ENCODE peak calls at places on chromosomes 12 and 14, in eight cellular contexts. Z is HCT116, D is K562, B is endothelial cell of umbilical vein, T is GM12878, C is transverse colon, L is sigmoid colon, R is HepG2. K is an unnamed sample.

GRCh38 chr12:6703631-6704030 is 3.0 kb upstream of the PIANP start:
- DNase-seq in Z (no peak), D (peak), B (no peak), T (no peak), C (no peak), L (no peak), R (peak), K (no peak)

GRCh38 chr14:75295061-75295461 is 16.4 kb downstream of the FOS start:
- DNase-seq in Z (no peak), D (peak), B (peak), T (no peak), C (peak), L (peak), R (no peak), K (no peak)

GRCh38 chr12:4505381-4505986 is 33.2 kb upstream of the RAD51AP1 start:
- DNase-seq in Z (no peak), D (no peak), B (no peak), T (no peak), C (no peak), L (no peak), R (no peak), K (no peak)

GRCh38 chr12:75086086-75087038 is 123.3 kb downstream of the KCNC2 start:
- DNase-seq in Z (no peak), D (no peak), B (no peak), T (no peak), C (no peak), L (no peak), R (no peak), K (no peak)

GRCh38 chr14:73807439-73807838 is 44.2 kb upstream of the PTGR2 start:
- DNase-seq in Z (no peak), D (no peak), B (no peak), T (no peak), C (no peak), L (no peak), R (no peak), K (no peak)

GRCh38 chr14:73662439-73663056 is 17.8 kb downstream of the DNAL1 start:
- DNase-seq in Z (peak), D (peak), B (peak), T (no peak), C (no peak), L (no peak), R (peak), K (no peak)

GRCh38 chr12:123602651-123603195 is 824 bp downstream of the DDX55 start:
- DNase-seq in Z (no peak), D (no peak), B (no peak), T (no peak), C (no peak), L (no peak), R (no peak), K (no peak)

GRCh38 chr14:90426663-90427062 is 29.8 kb downstream of the CALM1 start:
- DNase-seq in Z (no peak), D (no peak), B (peak), T (no peak), C (peak), L (peak), R (no peak), K (no peak)

GRCh38 chr12:126668538-126668937 is 1598.4 kb upstream of the TMEM132C start:
- DNase-seq in Z (no peak), D (no peak), B (no peak), T (no peak), C (no peak), L (no peak), R (no peak), K (no peak)

GRCh38 chr12:5586201-5586600 is 154.3 kb downstream of the NTF3 start:
- DNase-seq in Z (no peak), D (no peak), B (peak), T (no peak), C (no peak), L (no peak), R (peak), K (no peak)

GRCh38 chr14:100591453-100592371 is 4.5 kb upstream of the BEGAIN start:
- DNase-seq in Z (no peak), D (no peak), B (no peak), T (no peak), C (no peak), L (peak), R (no peak), K (no peak)

GRCh38 chr12:5511256-5511643 is 79.3 kb downstream of the NTF3 start:
- DNase-seq in Z (no peak), D (no peak), B (no peak), T (no peak), C (no peak), L (no peak), R (no peak), K (no peak)

GRCh38 chr12:20262131-20262530 is 106.2 kb upstream of the PDE3A start:
- DNase-seq in Z (no peak), D (no peak), B (no peak), T (no peak), C (no peak), L (no peak), R (no peak), K (no peak)

GRCh38 chr12:110689601-110690430 is 901 bp upstream of the HVCN1 start:
- DNase-seq in Z (no peak), D (peak), B (peak), T (peak), C (peak), L (peak), R (no peak), K (no peak)

GRCh38 chr12:30840715-30841114 is 85.8 kb upstream of the TSPAN11 start:
- DNase-seq in Z (no peak), D (no peak), B (no peak), T (no peak), C (no peak), L (no peak), R (no peak), K (no peak)

GRCh38 chr14:105418269-105419054 is 1.2 kb upstream of the MTA1 start:
- DNase-seq in Z (no peak), D (no peak), B (no peak), T (no peak), C (no peak), L (no peak), R (no peak), K (no peak)

GRCh38 chr14:26808407-26808806 is 210.6 kb upstream of the NOVA1 start:
- DNase-seq in Z (no peak), D (no peak), B (peak), T (no peak), C (no peak), L (no peak), R (no peak), K (no peak)

GRCh38 chr14:55536208-55536708 is 43.7 kb upstream of the KTN1 start:
- DNase-seq in Z (no peak), D (no peak), B (no peak), T (no peak), C (no peak), L (no peak), R (no peak), K (no peak)

GRCh38 chr14:74429221-74429691 is 3.2 kb upstream of the SYNDIG1L start:
- DNase-seq in Z (no peak), D (no peak), B (no peak), T (no peak), C (no peak), L (no peak), R (no peak), K (peak)

GRCh38 chr12:4118017-4118510 is 155.5 kb upstream of the CCND2 start:
- DNase-seq in Z (no peak), D (no peak), B (no peak), T (peak), C (peak), L (peak), R (no peak), K (no peak)

GRCh38 chr14:103205541-103205906 is 82.3 kb downstream of the TNFAIP2 start:
- DNase-seq in Z (no peak), D (no peak), B (no peak), T (no peak), C (no peak), L (peak), R (no peak), K (no peak)

GRCh38 chr14:103206023-103206481 is 82.8 kb downstream of the TNFAIP2 start:
- DNase-seq in Z (no peak), D (no peak), B (no peak), T (no peak), C (no peak), L (peak), R (no peak), K (no peak)

GRCh38 chr14:103207038-103207403 is 83.8 kb downstream of the TNFAIP2 start:
- DNase-seq in Z (no peak), D (peak), B (no peak), T (no peak), C (peak), L (peak), R (no peak), K (no peak)

GRCh38 chr14:103207404-103208072 is 84.3 kb downstream of the TNFAIP2 start:
- DNase-seq in Z (no peak), D (no peak), B (no peak), T (no peak), C (no peak), L (peak), R (no peak), K (no peak)

DNA sequence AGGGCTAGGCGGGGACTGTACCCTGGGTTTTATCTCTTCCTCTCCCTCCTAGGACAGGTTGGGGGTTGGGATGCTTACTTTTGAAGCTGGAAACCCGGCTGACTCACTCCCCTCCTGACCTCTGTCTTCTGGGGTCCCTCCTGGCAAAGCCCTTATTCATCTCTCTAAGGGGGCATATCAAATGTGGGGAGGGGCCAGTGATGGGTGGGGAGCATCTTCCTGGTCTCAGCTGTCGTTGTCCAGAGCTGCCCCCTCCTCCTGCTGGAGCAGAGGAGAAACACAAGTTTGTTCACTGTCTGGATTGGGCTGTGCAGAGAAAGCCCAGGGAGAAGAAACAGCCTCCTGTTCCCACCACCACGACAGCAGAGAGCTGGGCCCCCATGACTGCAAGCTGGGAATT is 85.8 kb downstream of the TNFAIP2 start:
- DNase-seq in Z (no peak), D (peak), B (no peak), T (no peak), C (no peak), L (no peak), R (no peak), K (no peak)
- H3K4me3 ChIP-seq in Z (no peak), D (no peak), B (no peak), T (no peak), C (no peak), L (no peak), R (no peak), K (peak)

GRCh38 chr12:96902076-96902475 is 5.0 kb upstream of the NEDD1 start:
- DNase-seq in Z (no peak), D (no peak), B (no peak), T (no peak), C (no peak), L (no peak), R (no peak), K (no peak)
- TF ChIP-seq POLR2A in Z (no peak), D (no peak), B (no peak), T (no peak), C (no peak), L (no peak), R (no peak), K (no peak)

DNA sequence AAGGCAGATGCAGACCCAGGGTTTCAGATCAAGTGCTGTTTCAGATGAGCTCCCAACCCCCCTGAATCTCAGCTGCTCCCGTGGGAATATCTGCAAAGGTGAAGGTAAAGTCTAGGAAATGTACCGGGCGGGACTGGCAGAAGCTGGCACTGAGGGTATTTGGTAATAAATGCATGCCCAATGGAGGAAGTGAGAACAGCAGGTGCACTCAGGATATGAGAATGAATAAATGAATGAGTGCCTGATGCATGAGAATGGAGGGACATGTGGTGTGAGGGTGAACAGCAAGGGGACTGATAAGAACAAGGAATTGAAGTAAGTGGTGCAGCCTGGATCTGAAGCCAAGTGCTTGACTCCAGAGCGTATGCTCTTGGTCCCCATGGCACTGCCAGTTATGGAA is 11.6 kb downstream of the RAPGEF3 start:
- DNase-seq in Z (no peak), D (no peak), B (no peak), T (no peak), C (no peak), L (no peak), R (no peak), K (no peak)
- TF ChIP-seq POLR2AphosphoS5 in Z (no peak), D (no peak), B (no peak), T (no peak), C (no peak), L (no peak), R (no peak), K (no peak)

DNA sequence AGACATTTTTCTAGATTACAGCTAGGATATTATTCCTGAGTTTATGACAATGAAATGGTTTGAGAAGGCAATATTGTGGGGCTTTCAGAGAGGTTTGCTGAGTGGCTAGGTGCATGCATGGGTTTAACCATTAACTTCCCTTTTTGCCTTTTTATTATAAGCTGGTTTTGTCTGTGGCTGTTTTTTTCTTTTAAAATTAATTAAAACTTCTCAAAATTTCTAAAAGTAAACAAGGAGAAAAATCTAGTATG is 104.0 kb upstream of the BCAT1 start:
- DNase-seq in Z (no peak), D (no peak), B (no peak), T (no peak), C (no peak), L (no peak), R (no peak), K (no peak)
- H3K4me3 ChIP-seq in Z (peak), D (peak), B (no peak), T (peak), C (peak), L (peak), R (no peak), K (peak)

DNA sequence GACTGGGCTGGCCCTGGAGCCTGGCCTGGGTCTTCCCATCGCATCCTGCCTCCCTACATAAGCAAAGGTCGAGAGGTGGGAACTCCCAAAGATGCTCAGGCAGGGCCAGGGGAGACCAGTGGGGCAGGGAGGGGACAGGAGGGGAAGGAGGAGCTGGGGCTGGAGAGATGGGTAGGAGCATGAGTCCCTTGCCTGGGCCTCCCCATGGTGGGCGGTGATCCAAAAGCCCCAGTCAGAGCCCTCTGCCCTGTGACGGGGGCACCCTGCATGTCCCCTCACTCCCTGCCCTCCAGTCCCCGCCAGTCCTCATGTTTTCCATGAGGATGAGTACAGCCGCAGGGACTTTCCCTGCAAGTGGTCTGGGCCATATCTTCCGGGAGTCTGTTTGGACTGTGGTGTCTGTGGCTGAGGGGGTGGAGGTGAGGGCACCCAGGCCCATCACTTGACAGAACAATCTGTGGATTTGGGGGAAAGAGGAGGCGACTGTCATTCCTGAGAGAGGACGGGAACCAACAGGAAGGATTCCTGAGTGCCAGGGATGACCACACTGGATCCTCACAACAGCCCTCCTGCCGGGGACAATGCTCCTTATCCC is 9.3 kb downstream of the BDKRB2 start:
- DNase-seq in Z (no peak), D (no peak), B (no peak), T (no peak), C (no peak), L (no peak), R (no peak), K (no peak)
- TF ChIP-seq POLR2A in Z (no peak), D (no peak), B (no peak), T (no peak), C (no peak), L (no peak), R (no peak), K (no peak)

DNA sequence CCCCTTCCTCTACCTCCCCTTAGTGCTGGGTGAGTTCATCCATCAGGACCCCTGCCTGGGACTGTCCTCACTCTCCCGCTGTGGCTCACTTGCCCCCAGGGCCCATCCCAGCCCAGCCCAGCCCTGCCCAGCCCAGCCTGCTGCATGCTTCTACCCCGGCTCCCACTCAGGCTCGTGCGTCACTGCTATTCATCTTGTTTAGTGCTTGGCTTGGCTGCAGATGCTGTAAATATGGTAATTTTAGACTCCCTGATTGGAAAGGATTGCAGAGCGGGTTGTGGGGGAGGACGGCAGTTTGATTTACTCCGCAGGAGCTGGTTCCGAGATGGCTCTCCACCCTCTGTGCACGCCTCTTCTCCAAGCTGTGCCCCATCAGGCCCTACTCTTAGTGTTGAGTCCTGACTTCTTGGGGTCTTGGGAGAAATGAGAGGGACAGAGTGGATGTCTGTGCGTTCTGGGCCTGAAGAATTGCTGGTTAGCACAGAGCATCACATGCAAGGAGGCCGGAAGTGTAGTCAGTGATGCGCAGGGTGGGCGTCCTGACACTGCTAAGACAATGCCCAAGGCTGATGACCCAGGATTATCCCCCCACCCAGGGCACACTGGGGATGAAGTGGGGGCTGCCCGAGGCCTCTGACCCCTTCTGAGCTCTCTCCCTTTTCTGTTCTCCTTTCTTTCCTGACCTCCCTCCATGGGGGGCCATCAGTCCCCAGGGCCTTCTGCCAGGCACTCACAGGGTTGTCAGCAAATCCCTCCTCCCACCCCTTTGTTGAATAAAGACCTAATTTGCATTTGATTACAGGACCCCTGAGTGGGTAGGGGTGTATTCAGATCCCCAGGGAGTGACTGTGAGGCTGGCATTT is 244.4 kb downstream of the ZFP36L1 start:
- DNase-seq in Z (peak), D (no peak), B (no peak), T (no peak), C (peak), L (peak), R (no peak), K (peak)
- TF ChIP-seq POLR2AphosphoS5 in Z (peak), D (no peak), B (no peak), T (no peak), C (peak), L (peak), R (no peak), K (peak)

GRCh38 chr12:139585-139984 is 73.0 kb downstream of the IQSEC3 start:
- DNase-seq in Z (no peak), D (no peak), B (no peak), T (no peak), C (no peak), L (no peak), R (no peak), K (no peak)
- H3K4me3 ChIP-seq in Z (no peak), D (no peak), B (no peak), T (no peak), C (no peak), L (peak), R (no peak), K (peak)